ENCODE peak calls at places on chromosomes 7 and 10, in six cellular contexts. B, G, A, T, P and Y are unnamed samples.

GRCh38 chr7:90727412-90727811 is 131.3 kb downstream of the CDK14 start:
- DNase-seq in T (no peak), P (no peak), B (no peak), G (no peak), A (no peak), Y (no peak)

GRCh38 chr10:43067391-43068135 is 9.3 kb upstream of the RET start:
- DNase-seq in G (no peak), P (no peak), A (no peak), B (no peak), T (no peak), Y (no peak)

GRCh38 chr10:6056411-6057135 is 5.6 kb downstream of the IL2RA start:
- DNase-seq in G (no peak), B (no peak), T (no peak), A (no peak), P (no peak), Y (no peak)

GRCh38 chr10:60377955-60378354 is 11.7 kb downstream of the ANK3 start:
- DNase-seq in G (no peak), T (no peak), A (no peak), P (no peak), B (no peak), Y (no peak)

GRCh38 chr10:58776613-58777318 is 264.1 kb downstream of the BICC1 start:
- DNase-seq in A (no peak), B (no peak), T (no peak), G (no peak), P (no peak), Y (no peak)

GRCh38 chr7:108004220-108005142 is 1.5 kb upstream of the LAMB1 start:
- DNase-seq in G (no peak), P (no peak), T (peak), B (peak), A (no peak), Y (peak)

GRCh38 chr7:114155106-114155765 is 236.4 kb upstream of the PPP1R3A start:
- DNase-seq in A (no peak), P (no peak), B (no peak), G (no peak), T (no peak), Y (no peak)

GRCh38 chr7:55593515-55594318 is 21.4 kb upstream of the VOPP1 start:
- DNase-seq in B (peak), A (peak), T (peak), P (peak), G (peak), Y (peak)

GRCh38 chr7:71657386-71657785 is 525.4 kb downstream of the GALNT17 start:
- DNase-seq in A (no peak), P (no peak), T (no peak), B (no peak), G (no peak), Y (no peak)

GRCh38 chr10:127378628-127379027 is 170.5 kb upstream of the NPS start:
- DNase-seq in G (no peak), P (no peak), T (no peak), B (no peak), A (no peak), Y (no peak)

GRCh38 chr10:81145975-81146374 is 608.3 kb downstream of the SH2D4B start:
- DNase-seq in A (no peak), B (no peak), T (no peak), G (no peak), P (no peak), Y (no peak)

GRCh38 chr7:141356096-141356495 is 195.1 kb upstream of the AGK start:
- DNase-seq in P (no peak), T (no peak), A (no peak), B (no peak), G (no peak), Y (no peak)

GRCh38 chr7:42902361-42902760 is 9.5 kb downstream of the C7orf25 start:
- DNase-seq in G (no peak), B (no peak), T (no peak), P (no peak), A (no peak), Y (no peak)

GRCh38 chr7:85840532-85840931 is 653.7 kb upstream of the SEMA3D start:
- DNase-seq in P (no peak), T (no peak), A (no peak), B (no peak), G (no peak), Y (no peak)

GRCh38 chr10:132449051-132449825 is 52.2 kb downstream of the PWWP2B start:
- DNase-seq in T (peak), A (peak), B (no peak), G (no peak), P (no peak), Y (no peak)

GRCh38 chr10:126705951-126706565 is 35.6 kb upstream of the C10orf90 start:
- DNase-seq in G (no peak), P (no peak), T (no peak), B (peak), A (no peak), Y (no peak)

GRCh38 chr7:55517191-55517633 is 55.1 kb downstream of the VOPP1 start:
- DNase-seq in A (no peak), G (no peak), P (no peak), B (no peak), T (no peak), Y (no peak)

GRCh38 chr7:138752568-138753518 is 45.0 kb upstream of the TMEM213 start:
- DNase-seq in G (no peak), P (peak), T (peak), B (peak), A (no peak), Y (peak)

GRCh38 chr10:24552346-24553016 is 171.2 kb downstream of the ARHGAP21 start:
- DNase-seq in A (peak), G (no peak), P (peak), B (no peak), T (peak), Y (no peak)

GRCh38 chr10:118965636-118966035 is 63.9 kb upstream of the NANOS1 start:
- DNase-seq in T (no peak), G (no peak), P (no peak), B (no peak), A (no peak), Y (no peak)

GRCh38 chr10:44066211-44066837 is 318.6 kb downstream of the CXCL12 start:
- DNase-seq in T (no peak), B (no peak), P (no peak), A (no peak), G (no peak), Y (no peak)

GRCh38 chr10:6110136-6110535 is 21.3 kb downstream of the RBM17 start:
- DNase-seq in B (no peak), A (no peak), G (no peak), T (no peak), P (no peak), Y (no peak)

GRCh38 chr10:92239600-92240288 is 51.1 kb downstream of the CPEB3 start:
- DNase-seq in T (peak), P (peak), A (peak), B (peak), G (no peak), Y (peak)

GRCh38 chr10:60905580-60905979 is 38.4 kb downstream of the RHOBTB1 start:
- DNase-seq in B (peak), P (peak), G (peak), T (no peak), A (no peak), Y (no peak)

GRCh38 chr10:71835671-71836593 is 15.1 kb downstream of the PSAP start:
- DNase-seq in A (no peak), B (peak), P (peak), T (no peak), G (peak), Y (peak)

GRCh38 chr7:131145026-131145425 is 182.7 kb upstream of the MKLN1 start:
- DNase-seq in T (no peak), A (no peak), P (no peak), G (no peak), B (no peak), Y (no peak)

GRCh38 chr10:13272164-13272571 is 27.7 kb downstream of the PHYH start:
- DNase-seq in A (no peak), P (peak), B (peak), T (peak), G (peak), Y (peak)

GRCh38 chr7:4681218-4681851 is 760 bp upstream of the FOXK1 start:
- DNase-seq in P (no peak), T (no peak), G (no peak), A (no peak), B (no peak), Y (no peak)

GRCh38 chr10:10803273-10803672 is 214.4 kb upstream of the CELF2 start:
- DNase-seq in A (no peak), T (no peak), P (no peak), G (peak), B (peak), Y (peak)

GRCh38 chr7:147245274-147245673 is 1128.7 kb downstream of the CNTNAP2 start:
- DNase-seq in T (peak), G (peak), P (no peak), B (peak), A (no peak), Y (no peak)

GRCh38 chr10:28480566-28480965 is 52.4 kb upstream of the WAC start:
- DNase-seq in G (no peak), A (no peak), P (no peak), B (no peak), T (no peak), Y (no peak)

GRCh38 chr10:30509508-30509907 is 75.5 kb downstream of the MAP3K8 start:
- DNase-seq in B (no peak), A (no peak), T (no peak), P (no peak), G (no peak), Y (no peak)

GRCh38 chr7:47521041-47521795 is 60.7 kb downstream of the TNS3 start:
- DNase-seq in A (no peak), P (no peak), B (no peak), G (no peak), T (peak), Y (no peak)

GRCh38 chr10:124744688-124745055 is 494 bp upstream of the FAM53B start:
- DNase-seq in P (no peak), T (no peak), G (no peak), B (no peak), A (no peak), Y (no peak)

GRCh38 chr7:136807598-136807997 is 60.9 kb upstream of the CHRM2 start:
- DNase-seq in A (no peak), P (no peak), B (no peak), T (peak), G (no peak), Y (no peak)

GRCh38 chr10:102710604-102711003 is 3.6 kb downstream of the ARL3 start:
- DNase-seq in G (peak), A (no peak), T (no peak), B (no peak), P (no peak), Y (no peak)

GRCh38 chr10:92757066-92757716 is 67.4 kb downstream of the HHEX start:
- DNase-seq in T (peak), P (peak), A (peak), G (peak), B (peak), Y (peak)

GRCh38 chr10:4130685-4131084 is 345.7 kb upstream of the KLF6 start:
- DNase-seq in A (no peak), T (no peak), G (no peak), B (no peak), P (no peak), Y (no peak)

GRCh38 chr10:114628106-114628505 is 30.0 kb downstream of the ABLIM1 start:
- DNase-seq in B (no peak), A (no peak), G (no peak), P (no peak), T (no peak), Y (no peak)

GRCh38 chr10:114631090-114631677 is 26.9 kb downstream of the ABLIM1 start:
- DNase-seq in T (peak), B (no peak), P (no peak), A (no peak), G (no peak), Y (no peak)

GRCh38 chr10:114629083-114629823 is 28.8 kb downstream of the ABLIM1 start:
- DNase-seq in P (no peak), G (no peak), A (no peak), B (no peak), T (no peak), Y (no peak)

GRCh38 chr10:114631678-114632417 is 26.2 kb downstream of the ABLIM1 start:
- DNase-seq in T (peak), B (peak), P (peak), G (no peak), A (peak), Y (no peak)

GRCh38 chr10:114629824-114630430 is 28.1 kb downstream of the ABLIM1 start:
- DNase-seq in P (no peak), G (no peak), B (no peak), T (no peak), A (no peak), Y (no peak)
- H3K4me3 ChIP-seq in P (peak), G (no peak), B (peak), T (no peak), A (no peak), Y (no peak)

DNA sequence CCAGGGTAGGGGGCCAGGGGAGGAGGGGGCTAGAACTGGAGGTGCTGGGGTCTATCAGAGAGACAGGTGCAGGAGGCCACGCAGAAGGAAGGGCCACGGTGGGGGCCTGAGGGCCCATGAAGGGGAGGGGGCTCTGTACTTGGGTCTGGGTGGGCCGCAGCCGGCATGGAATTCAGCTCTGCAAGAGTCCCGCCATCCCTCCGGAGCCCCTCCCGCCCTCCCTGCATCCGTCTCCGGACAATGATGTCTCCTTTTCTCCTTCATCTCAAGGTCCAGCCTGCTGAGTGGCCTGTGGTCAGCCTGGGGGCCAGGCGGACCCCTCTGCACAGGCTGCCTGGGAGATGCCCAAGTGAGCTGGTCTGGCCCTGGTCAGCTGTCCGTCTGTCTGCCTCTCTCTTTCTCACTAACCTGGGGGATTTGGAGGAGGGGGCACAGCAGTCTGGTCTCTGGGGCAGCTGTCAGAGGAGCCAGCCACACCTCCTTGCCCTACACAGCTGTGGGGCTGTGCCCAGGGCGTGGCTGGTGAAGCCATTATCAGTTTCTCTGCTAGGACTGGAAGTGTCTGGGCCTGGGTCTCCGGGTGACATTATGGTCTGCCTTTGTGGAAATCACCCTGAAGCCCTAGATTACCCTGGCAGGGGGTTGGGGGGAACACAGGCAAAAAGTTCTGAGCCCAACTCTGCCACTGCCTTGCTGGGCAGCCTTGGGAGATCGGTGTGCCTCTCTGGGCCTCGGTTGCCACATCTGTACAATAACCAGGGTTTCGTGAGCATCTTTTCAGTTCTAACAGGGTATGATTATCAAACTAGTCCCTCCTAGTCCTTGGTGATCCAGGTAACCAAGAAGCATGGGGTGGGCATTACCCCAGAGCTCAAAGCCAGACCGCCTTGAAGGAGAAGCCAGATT is 19.0 kb upstream of the HSPB1 start:
- DNase-seq in T (peak), P (no peak), G (no peak), B (no peak), A (no peak), Y (no peak)
- H3K4me3 ChIP-seq in T (peak), P (no peak), G (no peak), B (peak), A (no peak), Y (no peak)

GRCh38 chr7:76293407-76293901 is 9.0 kb upstream of the HSPB1 start:
- DNase-seq in P (no peak), G (no peak), A (no peak), T (no peak), B (no peak), Y (no peak)

GRCh38 chr7:76291346-76292205 is 10.9 kb upstream of the HSPB1 start:
- DNase-seq in G (peak), B (peak), T (peak), P (peak), A (peak), Y (peak)

GRCh38 chr7:76292206-76292573 is 10.3 kb upstream of the HSPB1 start:
- DNase-seq in B (no peak), G (no peak), A (peak), P (peak), T (no peak), Y (no peak)

GRCh38 chr7:76296743-76297740 is 5.4 kb upstream of the HSPB1 start:
- DNase-seq in T (no peak), A (peak), P (peak), B (no peak), G (peak), Y (peak)

DNA sequence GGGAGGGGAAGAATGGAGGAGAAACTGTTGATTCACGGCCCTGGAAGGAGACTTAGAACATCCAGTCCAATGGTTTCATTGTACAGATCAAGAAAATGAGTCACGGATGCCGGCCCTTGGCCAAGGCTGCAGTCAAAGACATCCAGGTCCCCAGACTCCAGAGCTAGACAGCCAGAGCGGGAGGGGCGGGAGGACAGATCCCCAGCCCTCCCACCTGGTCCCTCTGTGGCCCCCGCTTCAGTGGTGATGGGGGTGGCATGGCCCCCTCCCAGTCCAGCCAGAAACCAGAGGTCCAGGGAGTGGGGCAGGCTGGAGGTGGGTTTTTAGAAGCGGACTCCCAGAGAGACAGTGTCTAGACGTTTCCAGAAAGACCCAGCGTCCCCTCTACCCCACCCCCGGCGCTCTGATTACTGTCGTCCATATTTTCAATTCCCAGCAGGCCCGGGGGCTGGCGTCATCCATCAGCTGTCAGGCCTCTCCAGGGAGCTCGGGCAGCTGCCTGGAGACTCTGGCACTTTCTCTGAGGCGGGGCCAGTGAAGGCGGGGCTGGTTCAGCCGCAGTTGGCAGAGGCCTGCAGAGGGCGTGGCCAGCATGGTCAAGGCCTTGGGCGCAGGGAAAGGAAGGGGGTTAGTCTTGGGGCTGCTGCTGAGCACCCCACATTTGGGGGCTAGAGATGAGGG is 8.0 kb upstream of the HSPB1 start:
- DNase-seq in A (peak), P (peak), G (peak), T (peak), B (peak), Y (peak)
- H3K4me3 ChIP-seq in A (peak), P (peak), G (peak), T (no peak), B (peak), Y (peak)

DNA sequence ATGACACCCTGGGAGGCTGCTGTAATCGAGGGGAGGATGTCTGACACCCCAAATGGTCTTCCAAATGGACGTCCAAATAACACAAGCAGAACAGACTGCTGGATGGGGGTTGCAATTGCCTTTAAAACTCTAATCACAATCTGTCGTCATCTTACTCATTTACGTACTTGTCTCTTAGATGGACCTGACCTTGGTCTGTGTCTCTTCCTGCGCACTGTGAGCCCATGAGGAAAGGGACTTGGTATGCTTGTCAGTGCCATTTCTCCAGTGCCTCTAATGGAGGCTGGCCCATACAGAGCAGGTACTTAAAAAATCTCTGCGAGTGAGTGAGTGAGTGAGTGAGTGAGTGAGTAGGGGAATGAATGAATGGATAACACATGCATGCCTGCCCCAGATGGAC is 93.3 kb downstream of the DLG5 start:
- DNase-seq in G (no peak), A (no peak), B (no peak), P (no peak), T (no peak), Y (no peak)
- H3K4me3 ChIP-seq in G (no peak), A (no peak), B (no peak), P (no peak), T (no peak), Y (no peak)

DNA sequence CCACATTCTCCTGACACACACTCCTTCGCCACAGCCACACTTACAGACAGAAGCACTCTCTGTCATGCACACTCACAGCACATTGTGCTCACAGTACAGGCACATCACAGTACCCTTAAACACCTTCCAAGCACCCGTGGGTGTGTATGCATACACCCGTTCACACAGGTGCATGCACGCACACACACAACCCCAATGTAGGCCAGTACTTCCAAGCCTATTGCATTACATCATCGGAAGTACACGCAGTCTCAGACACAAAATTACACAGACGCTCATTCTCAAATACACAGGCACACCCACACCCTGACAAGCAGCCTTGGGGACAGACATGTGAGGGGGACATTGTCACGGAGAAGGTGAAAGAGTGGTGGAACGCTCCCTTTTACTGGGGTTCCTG is 11.1 kb downstream of the KAZALD1 start:
- DNase-seq in G (no peak), T (peak), A (no peak), B (no peak), P (no peak), Y (no peak)
- H3K4me3 ChIP-seq in G (no peak), T (no peak), A (no peak), B (no peak), P (no peak), Y (no peak)